ENCODE peak calls at places on chromosome 9, in seven cellular contexts. One of them, this sample, is unnamed.
A peak's percentile ranks its signal among the peaks of the same experiment; 100 is the strongest.

GRCh38 chr9:75866273-75866871 is 24.1 kb upstream of the PCSK5 start:
- DNase-seq in AG04450: no peak
- DNase-seq in endothelial cell: peak; percentile 56
- DNase-seq in activated CD8-positive, alpha-beta memory T cell treated with anti-CD3 and anti-CD28 coated beads for 1 hour: no peak
- DNase-seq in iPS DF 6.9: no peak
- DNase-seq in epithelial cell of esophagus: peak; percentile 67
- DNase-seq in NCI-H524: peak; percentile 18
- DNase-seq in this sample: no peak

GRCh38 chr9:82133973-82134372 is 145.4 kb downstream of the SPATA31D1 start:
- DNase-seq in AG04450: no peak
- DNase-seq in endothelial cell: no peak
- DNase-seq in activated CD8-positive, alpha-beta memory T cell treated with anti-CD3 and anti-CD28 coated beads for 1 hour: no peak
- DNase-seq in iPS DF 6.9: no peak
- DNase-seq in epithelial cell of esophagus: peak; percentile 6
- DNase-seq in NCI-H524: no peak
- DNase-seq in this sample: no peak

GRCh38 chr9:136228107-136228875 is 17.3 kb downstream of the QSOX2 start:
- DNase-seq in AG04450: peak; percentile 32
- DNase-seq in endothelial cell: no peak
- DNase-seq in activated CD8-positive, alpha-beta memory T cell treated with anti-CD3 and anti-CD28 coated beads for 1 hour: no peak
- DNase-seq in iPS DF 6.9: no peak
- DNase-seq in epithelial cell of esophagus: peak; percentile 96
- DNase-seq in NCI-H524: no peak
- DNase-seq in this sample: no peak

GRCh38 chr9:121823451-121824169 is 172.2 kb downstream of the DAB2IP start:
- DNase-seq in AG04450: no peak
- DNase-seq in endothelial cell: no peak
- DNase-seq in activated CD8-positive, alpha-beta memory T cell treated with anti-CD3 and anti-CD28 coated beads for 1 hour: no peak
- DNase-seq in iPS DF 6.9: no peak
- DNase-seq in epithelial cell of esophagus: no peak
- DNase-seq in NCI-H524: no peak
- DNase-seq in this sample: no peak

GRCh38 chr9:82565188-82565966 is 497.6 kb downstream of the RASEF start:
- DNase-seq in AG04450: no peak
- DNase-seq in endothelial cell: no peak
- DNase-seq in activated CD8-positive, alpha-beta memory T cell treated with anti-CD3 and anti-CD28 coated beads for 1 hour: no peak
- DNase-seq in iPS DF 6.9: no peak
- DNase-seq in epithelial cell of esophagus: no peak
- DNase-seq in NCI-H524: no peak
- DNase-seq in this sample: no peak

GRCh38 chr9:110799396-110799795 is 130.8 kb downstream of the MUSK start:
- DNase-seq in AG04450: no peak
- DNase-seq in endothelial cell: no peak
- DNase-seq in activated CD8-positive, alpha-beta memory T cell treated with anti-CD3 and anti-CD28 coated beads for 1 hour: no peak
- DNase-seq in iPS DF 6.9: no peak
- DNase-seq in epithelial cell of esophagus: no peak
- DNase-seq in NCI-H524: no peak
- DNase-seq in this sample: no peak

GRCh38 chr9:69412741-69413150 is 87.7 kb downstream of the ENTREP1 start:
- DNase-seq in AG04450: peak; percentile 30
- DNase-seq in endothelial cell: peak; percentile 80
- DNase-seq in activated CD8-positive, alpha-beta memory T cell treated with anti-CD3 and anti-CD28 coated beads for 1 hour: no peak
- DNase-seq in iPS DF 6.9: peak; percentile 75
- DNase-seq in epithelial cell of esophagus: peak; percentile 35
- DNase-seq in NCI-H524: peak; percentile 7
- DNase-seq in this sample: no peak

GRCh38 chr9:137759649-137760321 is 117.8 kb upstream of the CACNA1B start:
- DNase-seq in AG04450: no peak
- DNase-seq in endothelial cell: no peak
- DNase-seq in activated CD8-positive, alpha-beta memory T cell treated with anti-CD3 and anti-CD28 coated beads for 1 hour: no peak
- DNase-seq in iPS DF 6.9: no peak
- DNase-seq in epithelial cell of esophagus: no peak
- DNase-seq in NCI-H524: no peak
- DNase-seq in this sample: no peak

GRCh38 chr9:131707677-131708612 is 31.9 kb downstream of the RAPGEF1 start:
- DNase-seq in AG04450: peak; percentile 26
- DNase-seq in endothelial cell: no peak
- DNase-seq in activated CD8-positive, alpha-beta memory T cell treated with anti-CD3 and anti-CD28 coated beads for 1 hour: no peak
- DNase-seq in iPS DF 6.9: no peak
- DNase-seq in epithelial cell of esophagus: peak; percentile 83
- DNase-seq in NCI-H524: no peak
- DNase-seq in this sample: no peak

GRCh38 chr9:136806631-136807201 is 1.0 kb upstream of the RABL6 start:
- DNase-seq in AG04450: no peak
- DNase-seq in endothelial cell: no peak
- DNase-seq in activated CD8-positive, alpha-beta memory T cell treated with anti-CD3 and anti-CD28 coated beads for 1 hour: no peak
- DNase-seq in iPS DF 6.9: no peak
- DNase-seq in epithelial cell of esophagus: no peak
- DNase-seq in NCI-H524: no peak
- DNase-seq in this sample: no peak

GRCh38 chr9:29556317-29556716 is 1983.0 kb upstream of the C9orf72 start:
- DNase-seq in AG04450: no peak
- DNase-seq in endothelial cell: no peak
- DNase-seq in activated CD8-positive, alpha-beta memory T cell treated with anti-CD3 and anti-CD28 coated beads for 1 hour: no peak
- DNase-seq in iPS DF 6.9: no peak
- DNase-seq in epithelial cell of esophagus: peak; percentile 73
- DNase-seq in NCI-H524: no peak
- DNase-seq in this sample: no peak

GRCh38 chr9:80437825-80438224 is 866.1 kb downstream of the TLE4 start:
- DNase-seq in AG04450: no peak
- DNase-seq in endothelial cell: no peak
- DNase-seq in activated CD8-positive, alpha-beta memory T cell treated with anti-CD3 and anti-CD28 coated beads for 1 hour: no peak
- DNase-seq in iPS DF 6.9: no peak
- DNase-seq in epithelial cell of esophagus: no peak
- DNase-seq in NCI-H524: peak; percentile 86
- DNase-seq in this sample: no peak

GRCh38 chr9:94973491-94973941 is 247.0 kb downstream of the AOPEP start:
- DNase-seq in AG04450: peak; percentile 23
- DNase-seq in endothelial cell: no peak
- DNase-seq in activated CD8-positive, alpha-beta memory T cell treated with anti-CD3 and anti-CD28 coated beads for 1 hour: no peak
- DNase-seq in iPS DF 6.9: no peak
- DNase-seq in epithelial cell of esophagus: no peak
- DNase-seq in NCI-H524: peak; percentile 59
- DNase-seq in this sample: no peak

GRCh38 chr9:123656565-123656964 is 273.4 kb downstream of the DENND1A start:
- DNase-seq in AG04450: no peak
- DNase-seq in endothelial cell: no peak
- DNase-seq in activated CD8-positive, alpha-beta memory T cell treated with anti-CD3 and anti-CD28 coated beads for 1 hour: no peak
- DNase-seq in iPS DF 6.9: no peak
- DNase-seq in epithelial cell of esophagus: peak; percentile 32
- DNase-seq in NCI-H524: no peak
- DNase-seq in this sample: no peak

GRCh38 chr9:2621678-2622360 is at the start of gene VLDLR:
- DNase-seq in AG04450: no peak
- DNase-seq in endothelial cell: peak; percentile 43
- DNase-seq in activated CD8-positive, alpha-beta memory T cell treated with anti-CD3 and anti-CD28 coated beads for 1 hour: no peak
- DNase-seq in iPS DF 6.9: no peak
- DNase-seq in epithelial cell of esophagus: peak; percentile 60
- DNase-seq in NCI-H524: peak; percentile 59
- DNase-seq in this sample: no peak

GRCh38 chr9:100989731-100990130 is 38.8 kb upstream of the PLPPR1 start:
- DNase-seq in AG04450: no peak
- DNase-seq in endothelial cell: no peak
- DNase-seq in activated CD8-positive, alpha-beta memory T cell treated with anti-CD3 and anti-CD28 coated beads for 1 hour: no peak
- DNase-seq in iPS DF 6.9: no peak
- DNase-seq in epithelial cell of esophagus: no peak
- DNase-seq in NCI-H524: no peak
- DNase-seq in this sample: no peak

GRCh38 chr9:89756891-89757537 is 152.2 kb downstream of the GADD45G start:
- DNase-seq in AG04450: no peak
- DNase-seq in endothelial cell: no peak
- DNase-seq in activated CD8-positive, alpha-beta memory T cell treated with anti-CD3 and anti-CD28 coated beads for 1 hour: no peak
- DNase-seq in iPS DF 6.9: no peak
- DNase-seq in epithelial cell of esophagus: no peak
- DNase-seq in NCI-H524: no peak
- DNase-seq in this sample: no peak

GRCh38 chr9:30670805-30671562 is 1713.5 kb upstream of the ACO1 start:
- DNase-seq in AG04450: no peak
- DNase-seq in endothelial cell: no peak
- DNase-seq in activated CD8-positive, alpha-beta memory T cell treated with anti-CD3 and anti-CD28 coated beads for 1 hour: no peak
- DNase-seq in iPS DF 6.9: no peak
- DNase-seq in epithelial cell of esophagus: peak; percentile 19
- DNase-seq in NCI-H524: no peak
- DNase-seq in this sample: no peak

GRCh38 chr9:128160603-128160987 is 530 bp downstream of the BBLN start:
- DNase-seq in AG04450: no peak
- DNase-seq in endothelial cell: no peak
- DNase-seq in activated CD8-positive, alpha-beta memory T cell treated with anti-CD3 and anti-CD28 coated beads for 1 hour: no peak
- DNase-seq in iPS DF 6.9: no peak
- DNase-seq in epithelial cell of esophagus: peak; percentile 35
- DNase-seq in NCI-H524: peak; percentile 54
- DNase-seq in this sample: no peak

GRCh38 chr9:137492464-137493162 is 33.5 kb upstream of the NSMF start:
- DNase-seq in AG04450: no peak
- DNase-seq in endothelial cell: no peak
- DNase-seq in activated CD8-positive, alpha-beta memory T cell treated with anti-CD3 and anti-CD28 coated beads for 1 hour: no peak
- DNase-seq in iPS DF 6.9: no peak
- DNase-seq in epithelial cell of esophagus: no peak
- DNase-seq in NCI-H524: no peak
- DNase-seq in this sample: no peak

GRCh38 chr9:123486431-123486830 is 130.4 kb downstream of the CRB2 start:
- DNase-seq in AG04450: no peak
- DNase-seq in endothelial cell: no peak
- DNase-seq in activated CD8-positive, alpha-beta memory T cell treated with anti-CD3 and anti-CD28 coated beads for 1 hour: no peak
- DNase-seq in iPS DF 6.9: no peak
- DNase-seq in epithelial cell of esophagus: no peak
- DNase-seq in NCI-H524: no peak
- DNase-seq in this sample: no peak